ENCODE peak calls at places on chromosome 10, in nine cellular contexts. X is COR-L47; G is GM19239; J is OCI-LY7; W is stimulated activated CD8-positive, alpha-beta memory T cell treated with anti-CD3 and anti-CD28 coated beads, Interleukin-12 subunit alpha, Interleukin-12 subunit beta, amount 100 ng/mL, for 1 hour; P is cardiac muscle cell; Q is IMR-90; N is A549; R is NAMALWA. F is an unnamed sample.

GRCh38 chr10:31315453-31315852 is 3.6 kb upstream of the ZEB1 start:
- DNase-seq in X (no peak), G (no peak), J (no peak), W (no peak), P (peak; percentile 49), Q (peak; percentile 82), N (no peak), R (no peak), F (no peak)

GRCh38 chr10:25600651-25601050 is 333.4 kb upstream of the MYO3A start:
- DNase-seq in X (no peak), G (no peak), J (no peak), W (no peak), P (no peak), Q (no peak), N (no peak), R (no peak), F (no peak)

GRCh38 chr10:103763374-103764202 is 91.8 kb downstream of the SH3PXD2A start:
- DNase-seq in X (no peak), G (no peak), J (peak; percentile 85), W (no peak), P (no peak), Q (peak; percentile 46), N (no peak), R (peak; percentile 40), F (no peak)

GRCh38 chr10:1089017-1089689 is 33.0 kb downstream of the WDR37 start:
- DNase-seq in X (no peak), G (no peak), J (no peak), W (no peak), P (no peak), Q (no peak), N (no peak), R (no peak), F (no peak)

GRCh38 chr10:99536400-99537254 is 3.9 kb downstream of the NKX2-3 start:
- DNase-seq in X (no peak), G (no peak), J (no peak), W (no peak), P (no peak), Q (no peak), N (no peak), R (no peak), F (no peak)

GRCh38 chr10:124152139-124152780 is 58.9 kb upstream of the CHST15 start:
- DNase-seq in X (no peak), G (no peak), J (no peak), W (no peak), P (peak; percentile 86), Q (peak; percentile 19), N (peak; percentile 94), R (no peak), F (no peak)

GRCh38 chr10:9302142-9302746 is 1247.8 kb downstream of the GATA3 start:
- DNase-seq in X (no peak), G (no peak), J (peak; percentile 57), W (no peak), P (peak; percentile 65), Q (peak; percentile 53), N (peak; percentile 16), R (peak; percentile 72), F (no peak)

GRCh38 chr10:36802523-36803153 is 322.8 kb upstream of the ANKRD30A start:
- DNase-seq in X (no peak), G (no peak), J (no peak), W (no peak), P (peak; percentile 24), Q (peak; percentile 19), N (no peak), R (no peak), F (no peak)

GRCh38 chr10:43048301-43049051 is 28.4 kb upstream of the RET start:
- DNase-seq in X (no peak), G (no peak), J (no peak), W (no peak), P (no peak), Q (peak; percentile 45), N (no peak), R (no peak), F (no peak)

F was measured in GM18507.